ENCODE peak calls at places on chromosomes 13 and 19, in seven cellular contexts. X is thoracic aorta, B is H9, J is fibroblast of villous mesenchyme, Z is astrocyte of the spinal cord, I is Peyer's patch, V is endothelial cell. L is an unnamed sample.

GRCh38 chr19:41302624-41303351 is 7.2 kb upstream of the CCDC97 start:
- DNase-seq in I (peak), J (no peak), B (no peak), X (no peak), V (no peak), Z (no peak), L (no peak)

GRCh38 chr19:41601771-41602170 is 25.1 kb downstream of the CEACAM4 start:
- DNase-seq in J (no peak), X (no peak), B (no peak), Z (no peak), I (no peak), V (no peak), L (no peak)

GRCh38 chr13:29508874-29509249 is 86.6 kb downstream of the SLC7A1 start:
- DNase-seq in I (peak), Z (no peak), J (no peak), X (no peak), B (no peak), V (no peak), L (no peak)

GRCh38 chr13:49791753-49792549 is 531 bp downstream of the KPNA3 start:
- DNase-seq in J (peak), B (peak), Z (peak), I (no peak), X (no peak), V (peak), L (peak)

GRCh38 chr19:47280183-47280797 is 5.6 kb downstream of the INAFM1 start:
- DNase-seq in I (no peak), V (peak), X (no peak), Z (no peak), B (peak), J (no peak), L (peak)

GRCh38 chr19:30780032-30780431 is 407.8 kb downstream of the ZNF536 start:
- DNase-seq in V (no peak), B (no peak), X (no peak), J (no peak), Z (no peak), I (no peak), L (no peak)

GRCh38 chr13:96104516-96104915 is 14.6 kb downstream of the HS6ST3 start:
- DNase-seq in V (no peak), J (no peak), X (no peak), I (no peak), Z (no peak), B (no peak), L (no peak)

GRCh38 chr13:40504641-40505040 is 161.8 kb downstream of the FOXO1 start:
- DNase-seq in V (no peak), I (no peak), Z (no peak), X (no peak), B (no peak), J (no peak), L (no peak)

GRCh38 chr19:4606921-4607678 is 32.2 kb upstream of the TNFAIP8L1 start:
- DNase-seq in B (peak), Z (no peak), I (no peak), J (no peak), X (no peak), V (no peak), L (peak)

GRCh38 chr19:5178841-5179625 is 161.6 kb downstream of the PTPRS start:
- DNase-seq in I (no peak), J (no peak), Z (no peak), V (no peak), X (no peak), B (no peak), L (no peak)

GRCh38 chr19:4028334-4029246 is 21.1 kb downstream of the PIAS4 start:
- DNase-seq in V (no peak), J (no peak), I (no peak), B (no peak), X (no peak), Z (no peak), L (no peak)

GRCh38 chr13:49256841-49257240 is 9.1 kb downstream of the CDADC1 start:
- DNase-seq in J (no peak), Z (peak), B (no peak), I (no peak), V (no peak), X (no peak), L (no peak)

GRCh38 chr13:24851546-24851945 is 87.6 kb downstream of the RNF17 start:
- DNase-seq in Z (no peak), I (no peak), B (no peak), J (peak), X (no peak), V (no peak), L (no peak)

GRCh38 chr13:50731400-50731799 is 112.1 kb downstream of the DLEU7 start:
- DNase-seq in I (no peak), V (no peak), J (peak), Z (peak), X (no peak), B (no peak), L (no peak)

GRCh38 chr19:10686661-10687517 is 14.3 kb upstream of the QTRT1 start:
- DNase-seq in B (no peak), X (no peak), J (no peak), I (no peak), Z (peak), V (no peak), L (no peak)

GRCh38 chr19:47891923-47892666 is 6.0 kb upstream of the SULT2A1 start:
- DNase-seq in Z (no peak), B (peak), V (peak), J (no peak), I (no peak), X (no peak), L (no peak)

GRCh38 chr13:25253702-25254101 is 33.6 kb downstream of the MTMR6 start:
- DNase-seq in V (no peak), I (no peak), Z (no peak), J (no peak), B (no peak), X (no peak), L (no peak)

GRCh38 chr19:510606-511100 is 3.4 kb downstream of the TPGS1 start:
- DNase-seq in I (peak), J (peak), X (no peak), B (peak), Z (peak), V (peak), L (peak)

GRCh38 chr13:23510979-23511735 is 59.1 kb upstream of the TNFRSF19 start:
- DNase-seq in B (no peak), J (peak), X (no peak), V (peak), I (no peak), Z (peak), L (peak)

GRCh38 chr19:49949735-49950589 is 11.0 kb downstream of the SIGLEC11 start:
- DNase-seq in B (no peak), X (no peak), Z (no peak), J (no peak), I (no peak), V (no peak), L (peak)

GRCh38 chr19:22620912-22621311 is 13.2 kb upstream of the ZNF492 start:
- DNase-seq in X (no peak), J (no peak), Z (no peak), B (no peak), I (no peak), V (no peak), L (no peak)

GRCh38 chr13:33057019-33057785 is 41.0 kb downstream of the KL start:
- DNase-seq in Z (peak), J (peak), I (no peak), X (no peak), V (peak), B (no peak), L (no peak)
- TF ChIP-seq CTCF in Z (peak), J (peak), I (no peak), X (peak), V (peak), B (peak), L (no peak)

GRCh38 chr19:55632463-55632834 is 8.1 kb upstream of the ZNF784 start:
- DNase-seq in X (peak), V (peak), B (peak), I (peak), Z (peak), J (peak), L (peak)
- TF ChIP-seq CTCF in X (peak), V (peak), B (peak), I (peak), Z (peak), J (peak), L (peak)

GRCh38 chr19:19110410-19111137 is 27.7 kb downstream of the TMEM161A start:
- DNase-seq in B (peak), I (no peak), Z (no peak), J (no peak), V (peak), X (no peak), L (peak)
- TF ChIP-seq CTCF in B (peak), I (peak), Z (peak), J (peak), V (no peak), X (peak), L (peak)

DNA sequence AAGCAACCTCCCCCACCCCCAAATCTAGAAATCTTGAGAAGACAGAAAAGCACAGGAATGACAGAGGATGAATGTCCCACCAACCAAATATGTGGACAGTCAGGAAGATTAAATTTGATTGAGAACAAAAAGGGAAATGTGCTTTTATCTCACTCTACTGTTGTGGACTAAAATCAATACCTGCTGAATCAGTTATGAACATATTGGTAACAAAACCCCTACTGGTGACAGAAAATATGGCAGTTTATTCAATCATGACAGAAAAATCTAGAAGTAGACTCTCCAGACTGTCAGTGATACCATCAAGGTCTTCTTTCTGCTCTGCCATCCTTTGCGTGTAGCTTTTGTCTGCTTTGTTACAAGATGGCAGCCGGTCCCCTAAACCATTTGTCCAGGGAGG is 35.2 kb downstream of the FAM216B start:
- DNase-seq in I (no peak), X (no peak), J (no peak), V (no peak), Z (no peak), B (no peak), L (no peak)
- TF ChIP-seq CTCF in I (no peak), X (no peak), J (no peak), V (peak), Z (peak), B (peak), L (no peak)

DNA sequence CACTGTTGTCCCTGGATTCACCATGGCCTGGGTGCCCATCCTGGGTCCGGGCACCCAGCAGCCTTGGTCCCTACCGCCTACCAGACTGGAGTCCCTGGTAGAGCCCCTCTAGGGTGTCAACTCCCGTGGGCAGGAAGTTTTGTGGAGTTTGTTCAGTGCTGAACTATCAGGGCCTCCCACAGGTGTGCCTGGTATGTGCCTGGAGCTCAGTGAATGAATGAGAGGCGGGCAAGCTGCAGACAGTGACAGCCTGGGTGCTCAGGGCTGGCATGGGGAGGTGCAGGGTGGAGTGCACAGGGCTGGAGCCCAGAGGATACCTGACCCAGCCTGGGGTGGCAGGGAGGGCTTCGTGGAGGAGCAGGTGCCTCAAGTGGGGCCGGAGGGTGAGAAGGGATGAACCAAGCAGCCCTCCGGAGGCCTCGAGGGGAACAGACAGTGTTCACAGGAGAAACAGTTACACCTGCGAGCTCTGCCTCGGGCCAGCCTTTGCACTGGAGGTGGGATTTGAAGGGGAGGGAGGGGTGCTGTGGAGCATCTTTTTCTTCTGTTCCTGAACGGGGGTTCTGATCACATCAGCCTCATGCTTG is 29.6 kb downstream of the PAK4 start:
- DNase-seq in I (no peak), B (no peak), Z (no peak), V (no peak), X (no peak), J (no peak), L (no peak)
- TF ChIP-seq CTCF in I (no peak), B (no peak), Z (no peak), V (no peak), X (no peak), J (no peak), L (no peak)

GRCh38 chr19:2110822-2111221 is 14.1 kb downstream of the IZUMO4 start:
- DNase-seq in I (no peak), V (no peak), J (no peak), X (no peak), Z (no peak), B (no peak), L (no peak)
- TF ChIP-seq CTCF in I (no peak), V (no peak), J (no peak), X (no peak), Z (peak), B (peak), L (no peak)

GRCh38 chr13:77779461-77780272 is 82.2 kb downstream of the SLAIN1 start:
- DNase-seq in X (no peak), I (no peak), V (peak), B (no peak), J (peak), Z (peak), L (peak)
- TF ChIP-seq CTCF in X (peak), I (peak), V (peak), B (peak), J (peak), Z (peak), L (peak)

GRCh38 chr13:68816715-68817114 is 1290.9 kb upstream of the ATXN8OS start:
- DNase-seq in V (no peak), Z (no peak), B (no peak), J (no peak), X (no peak), I (no peak), L (no peak)
- TF ChIP-seq CTCF in V (no peak), Z (no peak), B (no peak), J (no peak), X (no peak), I (no peak), L (no peak)

DNA sequence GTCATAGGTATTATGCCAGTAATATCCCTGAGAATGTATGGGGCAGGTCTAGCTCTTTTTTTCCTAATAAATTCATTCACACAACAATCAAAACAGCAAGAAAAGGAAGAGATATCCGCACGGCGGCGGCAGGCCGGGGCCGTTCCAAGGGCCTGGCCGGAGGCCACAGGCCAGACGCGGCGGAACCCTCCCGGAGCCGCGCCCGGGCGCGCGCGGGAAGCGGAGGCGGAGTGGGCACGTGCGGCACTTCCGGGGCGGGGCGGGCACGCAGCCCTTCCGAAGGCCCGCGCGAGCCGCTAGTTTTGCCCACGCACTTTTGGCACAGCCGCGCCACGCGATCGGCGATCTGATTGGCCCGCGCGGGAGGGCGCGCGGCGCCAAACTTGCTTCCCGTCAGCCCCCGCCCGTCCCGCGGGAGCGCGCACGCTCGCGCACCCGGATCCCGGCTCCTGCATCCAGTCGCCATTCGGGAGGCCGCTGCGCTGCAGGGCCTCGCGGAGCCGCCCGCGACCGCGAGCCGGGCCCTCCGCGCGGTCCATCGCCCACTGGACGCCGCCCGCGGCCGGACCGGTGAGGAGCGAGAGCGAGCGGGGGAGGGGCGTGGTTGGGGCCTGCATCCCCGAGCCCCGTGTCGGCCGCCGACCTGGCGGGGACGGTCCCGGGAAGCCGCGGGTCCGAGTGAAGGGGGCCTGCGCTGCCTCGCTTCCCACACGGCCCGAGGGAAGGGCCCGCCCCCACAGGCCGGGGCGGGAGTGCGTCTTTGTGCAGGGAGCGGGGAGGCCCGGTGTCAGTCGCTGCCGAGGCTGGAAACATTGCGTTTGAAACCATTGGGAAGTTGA is at the start of gene CHAMP1:
- DNase-seq in B (peak), I (peak), J (peak), Z (peak), V (peak), X (peak), L (peak)
- TF ChIP-seq CTCF in B (no peak), I (no peak), J (peak), Z (no peak), V (no peak), X (peak), L (no peak)